ENCODE peak calls at places on chromosomes 7 and 10, in four cellular contexts. X is A673, O is heart left ventricle, A is heart right ventricle. V is an unnamed sample.

GRCh38 chr10:71666607-71667373 is 52.8 kb downstream of the C10orf105 start:
- DNase-seq in X (no peak), O (no peak), A (no peak), V (peak; percentile 47)

GRCh38 chr10:32680803-32681557 is 235.0 kb downstream of the CCDC7 start:
- DNase-seq in X (peak; percentile 86), O (no peak), A (no peak), V (no peak)

GRCh38 chr7:69434350-69434749 is 163.9 kb upstream of the AUTS2 start:
- DNase-seq in X (no peak), O (no peak), A (no peak), V (peak; percentile 45)

GRCh38 chr10:51862149-51862548 is 162.8 kb upstream of the CSTF2T start:
- DNase-seq in X (no peak), O (no peak), A (no peak), V (no peak)

GRCh38 chr10:22427890-22428571 is 82.7 kb downstream of the SPAG6 start:
- DNase-seq in X (peak; percentile 90), O (no peak), A (no peak), V (no peak)

GRCh38 chr10:117536359-117536861 is 6.1 kb upstream of the EMX2 start:
- DNase-seq in X (no peak), O (no peak), A (no peak), V (no peak)

GRCh38 chr10:66982792-66983481 is 57.1 kb downstream of the LRRTM3 start:
- DNase-seq in X (no peak), O (no peak), A (no peak), V (no peak)

GRCh38 chr7:110386914-110387313 is 704.0 kb upstream of the LRRN3 start:
- DNase-seq in X (no peak), O (no peak), A (no peak), V (no peak)

GRCh38 chr10:2964632-2965296 is 102.6 kb upstream of the PFKP start:
- DNase-seq in X (peak; percentile 35), O (no peak), A (no peak), V (no peak)

GRCh38 chr10:124482876-124483275 is 21.3 kb downstream of the LHPP start:
- DNase-seq in X (no peak), O (no peak), A (no peak), V (no peak)

GRCh38 chr10:132882481-132882951 is 59.9 kb downstream of the CFAP46 start:
- DNase-seq in X (no peak), O (no peak), A (no peak), V (no peak)

GRCh38 chr7:47962262-47962661 is 14.0 kb upstream of the PKD1L1 start:
- DNase-seq in X (no peak), O (no peak), A (no peak), V (no peak)

GRCh38 chr7:39417642-39418041 is 148.6 kb upstream of the YAE1 start:
- DNase-seq in X (no peak), O (no peak), A (no peak), V (no peak)
- TF ChIP-seq CTCF in X (no peak), O (no peak), A (no peak), V (no peak)

DNA sequence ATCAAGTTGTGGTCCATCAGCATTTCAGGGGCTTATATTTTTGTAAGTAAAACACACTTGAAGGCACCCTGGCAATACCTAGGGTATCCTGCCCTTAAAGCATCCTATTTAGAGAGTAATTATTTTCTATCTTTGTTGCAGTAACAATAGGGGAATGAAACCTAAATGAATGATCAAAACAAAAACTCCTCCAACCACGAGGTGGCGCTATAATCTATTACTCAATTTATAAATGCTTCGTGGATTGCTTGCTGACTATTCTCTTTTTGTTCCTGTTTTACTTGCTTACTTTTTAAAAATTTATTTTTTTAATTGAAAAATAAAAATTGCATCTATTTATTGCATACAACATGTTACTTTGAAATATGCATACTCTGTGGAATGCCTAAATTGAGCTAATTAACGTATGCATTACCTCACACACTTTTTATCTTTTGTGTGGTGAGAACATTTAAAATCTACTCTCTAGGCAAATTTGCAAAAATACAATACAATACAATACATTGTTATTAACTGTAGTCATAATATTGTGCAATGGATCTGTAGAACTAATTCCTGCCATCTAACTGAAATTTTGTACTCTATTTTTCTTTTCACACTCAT is 147.7 kb upstream of the BMPER start:
- DNase-seq in X (peak; percentile 68), O (no peak), A (peak; percentile 31), V (no peak)
- TF ChIP-seq CTCF in X (peak; percentile 69), O (peak; percentile 74), A (peak; percentile 70), V (peak; percentile 53)

GRCh38 chr7:54663186-54663585 is 95.8 kb downstream of the SEC61G start:
- DNase-seq in X (no peak), O (no peak), A (no peak), V (no peak)

GRCh38 chr7:54663603-54664234 is 95.3 kb downstream of the SEC61G start:
- DNase-seq in X (no peak), O (no peak), A (no peak), V (no peak)

GRCh38 chr7:54662701-54663100 is 96.3 kb downstream of the SEC61G start:
- DNase-seq in X (no peak), O (no peak), A (no peak), V (no peak)

DNA sequence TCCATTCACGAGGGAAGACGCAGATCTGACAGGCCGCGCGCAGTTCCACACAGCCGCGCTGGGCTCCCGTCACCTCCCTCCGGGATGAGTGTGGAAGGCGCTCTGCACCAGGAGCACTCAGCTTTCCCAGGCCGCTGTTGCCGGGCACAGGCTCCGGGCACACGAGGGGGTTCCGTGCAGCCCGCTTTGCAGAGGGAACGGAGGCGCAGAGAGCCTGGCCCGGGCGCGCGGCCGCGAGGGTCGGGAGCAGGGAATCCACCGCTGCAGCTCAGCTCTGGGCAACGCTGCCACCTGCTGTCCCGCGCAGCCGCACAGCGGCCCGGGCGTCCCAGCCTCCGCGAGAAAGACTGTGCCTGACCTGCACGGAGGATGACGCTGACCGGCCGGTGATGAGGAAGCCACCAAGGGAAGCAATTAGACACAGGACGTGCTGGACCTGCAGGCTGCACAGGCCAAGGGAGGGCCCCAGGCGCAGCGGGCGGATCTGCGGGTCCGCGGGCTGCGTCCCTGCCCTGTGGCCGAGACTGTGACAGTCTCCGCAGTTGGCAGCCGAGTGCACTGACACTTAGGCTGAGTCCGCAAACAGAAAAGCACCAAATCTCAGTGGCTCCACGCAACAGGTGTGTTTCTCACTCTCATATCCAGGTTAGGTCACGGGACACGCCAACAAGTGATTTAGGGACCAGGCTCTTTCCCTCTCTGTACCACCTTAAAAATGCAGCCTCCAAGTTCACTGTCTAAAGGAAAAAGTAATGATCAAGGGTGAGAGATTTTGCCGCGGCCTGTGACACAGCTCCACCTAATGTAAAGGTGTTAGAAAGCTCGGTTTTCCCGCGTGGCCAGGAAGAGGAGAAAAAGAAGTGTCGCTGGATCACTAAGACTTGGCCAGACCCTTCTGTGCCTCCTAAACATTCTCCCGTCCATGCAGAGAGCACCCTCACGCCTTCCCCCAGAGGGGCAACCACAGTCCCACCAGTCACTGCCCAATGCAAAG is 94.5 kb downstream of the SEC61G start:
- DNase-seq in X (peak; percentile 33), O (peak; percentile 27), A (peak; percentile 12), V (peak; percentile 11)
- TF ChIP-seq CTCF in X (peak; percentile 52), O (peak; percentile 49), A (peak; percentile 24), V (no peak)

DNA sequence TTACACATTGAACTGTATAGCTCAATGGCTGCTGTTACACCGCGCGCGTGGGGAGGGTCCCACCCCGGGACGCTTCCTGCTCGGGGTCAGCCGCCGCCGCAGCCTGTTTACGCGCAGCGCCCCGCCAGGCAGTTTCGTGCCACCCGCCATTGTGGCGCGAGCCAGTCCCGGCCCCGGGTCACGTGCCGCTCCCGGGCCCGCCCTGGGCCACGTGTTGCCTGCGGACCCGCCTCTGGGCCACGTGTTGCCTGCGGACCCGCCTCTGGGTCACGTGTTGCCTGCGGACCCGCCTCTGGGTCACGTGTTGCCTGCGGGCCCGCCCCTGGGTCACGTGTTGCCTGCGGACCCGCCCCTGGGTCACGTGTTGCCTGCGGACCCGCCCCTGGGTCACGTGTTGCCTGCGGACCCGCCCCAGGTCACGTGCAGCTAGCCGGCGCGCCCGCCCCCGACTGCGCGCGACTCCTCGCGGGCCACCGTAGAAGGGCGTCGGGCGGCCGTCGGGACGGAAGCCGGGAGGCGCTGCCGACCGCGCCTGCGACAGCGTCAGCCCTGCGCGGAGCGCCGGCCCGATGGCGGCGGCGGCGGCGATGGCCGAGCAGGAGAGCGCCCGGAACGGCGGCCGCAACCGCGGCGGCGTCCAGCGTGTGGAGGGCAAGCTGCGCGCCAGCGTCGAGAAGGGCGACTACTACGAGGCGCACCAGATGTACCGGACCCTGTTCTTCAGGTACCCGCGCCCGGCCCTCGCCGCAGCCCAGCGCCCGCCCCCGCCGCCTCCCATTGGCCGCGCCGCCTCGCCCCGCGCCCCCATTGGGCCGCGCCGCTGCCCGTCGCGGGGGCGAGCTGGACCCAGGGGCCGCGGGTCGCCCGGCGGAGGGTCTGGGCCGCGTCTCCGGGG is at the start of gene GET4:
- DNase-seq in X (peak; percentile 95), O (peak; percentile 97), A (peak; percentile 95), V (peak; percentile 98)
- TF ChIP-seq CTCF in X (peak; percentile 22), O (peak; percentile 23), A (peak; percentile 27), V (peak; percentile 15)

GRCh38 chr10:43688348-43688892 is 39.7 kb upstream of the ZNF32 start:
- DNase-seq in X (no peak), O (no peak), A (no peak), V (no peak)

GRCh38 chr10:43684198-43684559 is 35.5 kb upstream of the ZNF32 start:
- DNase-seq in X (no peak), O (no peak), A (no peak), V (no peak)

GRCh38 chr10:43687373-43687772 is 38.7 kb upstream of the ZNF32 start:
- DNase-seq in X (no peak), O (no peak), A (no peak), V (no peak)

GRCh38 chr10:43685744-43686143 is 37.1 kb upstream of the ZNF32 start:
- DNase-seq in X (no peak), O (no peak), A (peak; percentile 44), V (no peak)

GRCh38 chr10:43686414-43686813 is 37.7 kb upstream of the ZNF32 start:
- DNase-seq in X (no peak), O (no peak), A (no peak), V (no peak)
- TF ChIP-seq CTCF in X (peak; percentile 38), O (no peak), A (peak; percentile 7), V (no peak)

GRCh38 chr7:148480479-148481146 is 110.0 kb upstream of the C7orf33 start:
- DNase-seq in X (peak; percentile 32), O (no peak), A (no peak), V (no peak)
- TF ChIP-seq CTCF in X (peak; percentile 37), O (no peak), A (no peak), V (peak; percentile 23)

DNA sequence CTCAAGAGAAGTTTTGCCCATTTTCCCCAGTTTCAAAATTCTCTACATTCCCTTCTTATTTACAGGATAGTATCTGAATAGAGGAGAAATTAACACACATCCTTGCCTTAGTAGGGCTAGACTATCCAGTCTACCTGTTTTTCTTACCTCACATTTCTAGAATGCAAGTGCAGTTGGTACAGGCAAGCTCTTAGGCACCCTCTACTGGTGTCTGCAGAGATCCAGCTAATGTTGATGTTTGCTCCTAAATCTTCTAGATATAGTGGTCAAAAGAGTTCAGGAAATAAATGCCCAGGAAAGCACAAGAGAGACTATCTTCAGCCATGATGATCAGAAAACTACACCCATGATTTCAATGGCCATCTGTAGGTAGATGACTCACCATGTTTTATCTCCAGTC is 205.3 kb downstream of the HTR7 start:
- DNase-seq in X (peak; percentile 4), O (no peak), A (no peak), V (no peak)
- TF ChIP-seq CTCF in X (peak; percentile 46), O (peak; percentile 15), A (peak; percentile 14), V (peak; percentile 46)

V was measured in GM06990.